ENCODE peak calls at places on chromosomes 12 and 14, in eight cellular contexts. J is prostate gland, A is MM.1S, D is sigmoid colon, V is PC-9, H is neuronal stem cell, S is uterus, R is left ventricle myocardium inferior. U is an unnamed sample.

GRCh38 chr12:77062846-77063461 is 2.4 kb downstream of the E2F7 start:
- DNase-seq in J (peak; percentile 9), A (peak; percentile 86), D (no peak), V (no peak), H (no peak), S (peak; percentile 21), R (no peak), U (no peak)

GRCh38 chr14:64760146-64760755 is 56.0 kb downstream of the PLEKHG3 start:
- DNase-seq in J (no peak), A (peak; percentile 21), D (no peak), V (peak; percentile 58), H (peak; percentile 57), S (peak; percentile 39), R (no peak), U (no peak)

GRCh38 chr12:43444940-43445564 is 107.0 kb downstream of the ADAMTS20 start:
- DNase-seq in J (peak; percentile 16), A (peak; percentile 64), D (no peak), V (peak; percentile 42), H (peak; percentile 36), S (peak; percentile 30), R (no peak), U (no peak)

GRCh38 chr12:68240975-68241374 is 12.4 kb downstream of the IL22 start:
- DNase-seq in J (no peak), A (peak; percentile 89), D (no peak), V (no peak), H (no peak), S (peak; percentile 55), R (no peak), U (no peak)

GRCh38 chr14:100640481-100641273 is 53.5 kb upstream of the BEGAIN start:
- DNase-seq in J (no peak), A (peak; percentile 64), D (no peak), V (no peak), H (no peak), S (no peak), R (no peak), U (no peak)

GRCh38 chr14:23240661-23241060 is 2.9 kb downstream of the RNF212B start:
- DNase-seq in J (no peak), A (no peak), D (no peak), V (no peak), H (no peak), S (no peak), R (no peak), U (no peak)

GRCh38 chr12:91105807-91106206 is 5.5 kb downstream of the LUM start:
- DNase-seq in J (no peak), A (no peak), D (no peak), V (no peak), H (no peak), S (no peak), R (no peak), U (no peak)

GRCh38 chr14:88518592-88519512 is 36.0 kb downstream of the PTPN21 start:
- DNase-seq in J (no peak), A (peak; percentile 14), D (no peak), V (no peak), H (no peak), S (no peak), R (no peak), U (no peak)

DNA sequence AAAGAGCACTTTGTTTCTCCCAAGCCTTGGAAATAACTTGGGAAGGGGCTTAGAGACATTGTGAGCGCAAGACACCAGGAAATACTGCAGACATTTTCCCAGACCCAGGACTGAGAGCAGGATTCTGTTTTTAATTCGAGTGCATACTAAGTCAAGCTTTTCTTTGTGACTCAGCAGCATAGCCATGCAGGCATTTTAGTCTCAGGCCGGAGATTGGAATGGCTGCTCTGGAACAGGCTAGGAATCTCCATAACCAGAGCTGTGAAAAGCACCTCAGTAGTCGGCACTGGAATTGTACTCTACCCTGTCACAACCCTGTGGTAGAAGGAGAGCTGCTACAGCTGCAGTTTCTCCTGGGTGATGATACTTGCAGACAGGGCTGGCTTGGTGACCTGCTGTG is 28.9 kb upstream of the GARIN6 start:
- DNase-seq in J (no peak), A (no peak), D (no peak), V (no peak), H (no peak), S (no peak), R (no peak), U (no peak)
- H3K4me1 ChIP-seq in J (no peaks in the 10 kb centered on the region), A (peaks cover 4% of the 10 kb centered on the region), D (no peaks in the 10 kb centered on the region), V (no peaks in the 10 kb centered on the region), H (no peaks in the 10 kb centered on the region), S (no peaks in the 10 kb centered on the region), R (no peaks in the 10 kb centered on the region), U (no peaks in the 10 kb centered on the region)

DNA sequence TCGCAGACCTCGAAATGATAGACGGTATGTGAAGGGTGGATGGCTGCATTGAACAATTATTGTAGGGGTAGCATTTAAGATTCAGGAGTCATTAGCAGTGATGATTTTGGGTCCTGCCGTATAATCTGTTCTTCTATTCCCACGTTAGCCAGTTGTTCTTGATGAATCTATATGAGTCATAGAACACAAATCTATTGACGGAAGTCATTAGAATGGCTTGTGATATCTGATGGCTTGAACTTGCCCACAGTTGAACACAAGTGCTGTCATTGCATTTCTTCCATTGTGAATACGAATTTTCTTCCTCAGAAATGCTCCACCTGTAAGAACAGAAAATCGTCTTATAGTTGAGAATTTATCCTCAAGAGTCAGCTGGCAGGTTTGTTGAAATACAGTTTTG is 1.9 kb downstream of the SRSF5 start:
- DNase-seq in J (no peak), A (no peak), D (no peak), V (no peak), H (no peak), S (no peak), R (no peak), U (no peak)
- H3K4me1 ChIP-seq in J (no peaks in the 10 kb centered on the region), A (peaks cover 4% of the 10 kb centered on the region), D (peaks cover 47% of the 10 kb centered on the region), V (peaks cover 23% of the 10 kb centered on the region), H (peaks cover 9% of the 10 kb centered on the region), S (peaks cover 12% of the 10 kb centered on the region), R (peaks cover 76% of the 10 kb centered on the region), U (peaks cover 45% of the 10 kb centered on the region)

DNA sequence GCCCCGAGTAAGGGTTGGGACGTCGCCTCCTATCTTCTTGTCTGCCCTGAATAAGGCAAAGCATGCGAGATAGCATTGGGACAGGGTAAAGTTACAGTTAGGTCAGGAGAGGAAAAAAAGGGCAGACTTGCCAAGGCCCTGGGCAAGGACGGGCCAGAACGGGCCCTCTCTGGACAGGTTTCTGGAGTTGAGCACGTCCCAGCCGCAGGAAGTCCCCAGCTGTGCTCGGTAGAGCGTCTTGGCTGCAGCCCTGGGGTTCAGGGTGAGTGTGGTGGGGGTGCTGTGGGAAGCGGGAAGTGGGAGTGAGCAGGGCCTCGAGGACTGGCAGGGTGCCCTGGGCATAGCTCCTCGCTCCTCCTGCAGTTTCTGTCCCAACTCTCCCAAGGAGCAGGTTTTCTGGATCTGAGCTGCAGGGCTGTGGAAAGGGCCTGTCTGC is 5.4 kb downstream of the RPS6KL1 start:
- DNase-seq in J (peak; percentile 77), A (no peak), D (peak; percentile 89), V (no peak), H (no peak), S (peak; percentile 67), R (peak; percentile 80), U (peak; percentile 83)
- H3K4me1 ChIP-seq in J (no peaks in the 10 kb centered on the region), A (no peaks in the 10 kb centered on the region), D (peaks cover 10% of the 10 kb centered on the region), V (no peaks in the 10 kb centered on the region), H (no peaks in the 10 kb centered on the region), S (peaks cover 6% of the 10 kb centered on the region), R (peaks cover 63% of the 10 kb centered on the region), U (peaks cover 62% of the 10 kb centered on the region)

DNA sequence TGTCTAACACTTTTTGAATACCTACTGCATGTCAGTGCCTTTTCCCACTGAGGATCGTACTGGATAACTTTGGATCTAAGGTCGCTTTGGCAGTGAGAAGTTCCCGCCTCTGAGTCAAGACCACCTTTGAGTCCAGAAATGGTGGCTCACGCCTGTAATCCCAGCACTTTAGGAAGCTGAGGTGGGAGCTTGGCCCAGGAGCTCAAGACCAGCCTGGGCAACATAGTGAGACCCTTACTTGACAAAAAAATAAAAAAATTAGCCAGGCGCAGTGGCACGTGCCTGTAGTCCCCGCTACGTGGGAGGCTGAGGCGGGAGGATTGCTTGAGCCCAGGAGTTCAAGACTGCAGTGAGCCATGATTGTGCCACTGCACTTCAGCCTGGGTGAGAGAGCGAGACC is 61.1 kb downstream of the CHST11 start:
- DNase-seq in J (no peak), A (no peak), D (no peak), V (no peak), H (no peak), S (no peak), R (no peak), U (no peak)
- H3K4me1 ChIP-seq in J (no peaks in the 10 kb centered on the region), A (peaks cover 3% of the 10 kb centered on the region), D (no peaks in the 10 kb centered on the region), V (peaks cover 7% of the 10 kb centered on the region), H (peaks cover 9% of the 10 kb centered on the region), S (no peaks in the 10 kb centered on the region), R (peaks cover 32% of the 10 kb centered on the region), U (peaks cover 7% of the 10 kb centered on the region)